ENCODE peak calls at places on chromosomes 11 and 22, in five cellular contexts. One of them, this sample, is unnamed.

GRCh38 chr11:116990061-116990473 is 108.2 kb downstream of the SIK3 start:
- DNase-seq in esophagus muscularis mucosa: no peak
- DNase-seq in IMR-90: peak; percentile 92
- DNase-seq in K562: no peak
- DNase-seq in suprapubic skin: no peak
- DNase-seq in this sample: no peak

GRCh38 chr11:119284344-119285157 is 32.4 kb downstream of the MCAM start:
- DNase-seq in esophagus muscularis mucosa: no peak
- DNase-seq in IMR-90: peak; percentile 47
- DNase-seq in K562: no peak
- DNase-seq in suprapubic skin: no peak
- DNase-seq in this sample: no peak

GRCh38 chr11:12841946-12842630 is 167.0 kb upstream of the RASSF10 start:
- DNase-seq in esophagus muscularis mucosa: no peak
- DNase-seq in IMR-90: peak; percentile 84
- DNase-seq in K562: no peak
- DNase-seq in suprapubic skin: no peak
- DNase-seq in this sample: no peak

GRCh38 chr22:40334060-40334459 is 12.2 kb upstream of the ADSL start:
- DNase-seq in esophagus muscularis mucosa: no peak
- DNase-seq in IMR-90: no peak
- DNase-seq in K562: no peak
- DNase-seq in suprapubic skin: no peak
- DNase-seq in this sample: no peak

GRCh38 chr11:69297926-69298777 is 4.2 kb downstream of the MYEOV start:
- DNase-seq in esophagus muscularis mucosa: no peak
- DNase-seq in IMR-90: peak; percentile 82
- DNase-seq in K562: peak; percentile 50
- DNase-seq in suprapubic skin: peak; percentile 87
- DNase-seq in this sample: peak; percentile 45

GRCh38 chr11:11574373-11574772 is 47.4 kb downstream of the GALNT18 start:
- DNase-seq in esophagus muscularis mucosa: no peak
- DNase-seq in IMR-90: no peak
- DNase-seq in K562: no peak
- DNase-seq in suprapubic skin: no peak
- DNase-seq in this sample: no peak

GRCh38 chr11:28671326-28671725 is 563.1 kb downstream of the METTL15 start:
- DNase-seq in esophagus muscularis mucosa: no peak
- DNase-seq in IMR-90: no peak
- DNase-seq in K562: no peak
- DNase-seq in suprapubic skin: no peak
- DNase-seq in this sample: no peak

GRCh38 chr11:73350908-73351636 is 25.1 kb upstream of the RELT start:
- DNase-seq in esophagus muscularis mucosa: no peak
- DNase-seq in IMR-90: peak; percentile 84
- DNase-seq in K562: peak; percentile 88
- DNase-seq in suprapubic skin: no peak
- DNase-seq in this sample: no peak

GRCh38 chr11:34653851-34654490 is 33.1 kb downstream of the EHF start:
- DNase-seq in esophagus muscularis mucosa: no peak
- DNase-seq in IMR-90: peak; percentile 99
- DNase-seq in K562: no peak
- DNase-seq in suprapubic skin: no peak
- DNase-seq in this sample: no peak

GRCh38 chr22:43956805-43957463 is 1.7 kb downstream of the SAMM50 start:
- DNase-seq in esophagus muscularis mucosa: no peak
- DNase-seq in IMR-90: no peak
- DNase-seq in K562: no peak
- DNase-seq in suprapubic skin: no peak
- DNase-seq in this sample: no peak

GRCh38 chr22:50257451-50258360 is 3.8 kb downstream of the MAPK12 start:
- DNase-seq in esophagus muscularis mucosa: no peak
- DNase-seq in IMR-90: no peak
- DNase-seq in K562: no peak
- DNase-seq in suprapubic skin: no peak
- DNase-seq in this sample: no peak

GRCh38 chr22:50258361-50259292 is 2.9 kb downstream of the MAPK12 start:
- DNase-seq in esophagus muscularis mucosa: no peak
- DNase-seq in IMR-90: no peak
- DNase-seq in K562: no peak
- DNase-seq in suprapubic skin: no peak
- DNase-seq in this sample: no peak

GRCh38 chr22:50260801-50261614 is 475 bp downstream of the MAPK12 start:
- DNase-seq in esophagus muscularis mucosa: no peak
- DNase-seq in IMR-90: peak; percentile 67
- DNase-seq in K562: peak; percentile 64
- DNase-seq in suprapubic skin: no peak
- DNase-seq in this sample: no peak

GRCh38 chr22:50260434-50260800 is 1.1 kb downstream of the MAPK12 start:
- DNase-seq in esophagus muscularis mucosa: no peak
- DNase-seq in IMR-90: no peak
- DNase-seq in K562: no peak
- DNase-seq in suprapubic skin: no peak
- DNase-seq in this sample: no peak

DNA sequence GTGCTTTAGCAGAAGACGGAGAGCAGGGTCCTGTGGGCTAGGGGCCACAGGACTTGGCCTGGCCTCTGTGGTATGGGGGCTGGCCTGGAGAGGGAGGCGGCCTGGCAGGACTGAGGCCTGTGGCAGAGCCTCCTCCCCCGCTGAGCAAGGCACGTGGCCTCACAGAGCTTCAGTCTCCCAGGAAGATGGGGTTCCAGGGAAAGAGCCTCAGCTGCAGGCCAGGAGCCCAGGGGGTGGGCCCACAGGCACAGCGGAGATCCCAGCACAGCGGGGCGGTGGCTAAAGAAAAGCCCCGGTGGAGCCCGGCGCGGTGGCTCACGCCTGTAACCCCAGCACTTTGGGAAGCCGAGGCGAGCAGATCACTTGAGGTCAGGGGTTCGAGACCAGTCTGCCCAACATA is 2.2 kb downstream of the MAPK12 start:
- DNase-seq in esophagus muscularis mucosa: no peak
- DNase-seq in IMR-90: no peak
- DNase-seq in K562: no peak
- DNase-seq in suprapubic skin: no peak
- DNase-seq in this sample: no peak
- H3K4me3 ChIP-seq in esophagus muscularis mucosa: no peak overlapping the region
- H3K4me3 ChIP-seq in IMR-90: no peak overlapping the region
- H3K4me3 ChIP-seq in K562: no peak overlapping the region
- H3K4me3 ChIP-seq in suprapubic skin: no peak overlapping the region
- H3K4me3 ChIP-seq in this sample: no peak overlapping the region

GRCh38 chr11:121445071-121445768 is 6.9 kb upstream of the SORL1 start:
- DNase-seq in esophagus muscularis mucosa: no peak
- DNase-seq in IMR-90: no peak
- DNase-seq in K562: no peak
- DNase-seq in suprapubic skin: no peak
- DNase-seq in this sample: no peak

GRCh38 chr11:121446752-121447156 is 5.4 kb upstream of the SORL1 start:
- DNase-seq in esophagus muscularis mucosa: no peak
- DNase-seq in IMR-90: peak; percentile 73
- DNase-seq in K562: no peak
- DNase-seq in suprapubic skin: no peak
- DNase-seq in this sample: no peak

GRCh38 chr11:121443688-121444275 is 8.3 kb upstream of the SORL1 start:
- DNase-seq in esophagus muscularis mucosa: no peak
- DNase-seq in IMR-90: no peak
- DNase-seq in K562: no peak
- DNase-seq in suprapubic skin: no peak
- DNase-seq in this sample: no peak

GRCh38 chr11:121441533-121441932 is 10.6 kb upstream of the SORL1 start:
- DNase-seq in esophagus muscularis mucosa: no peak
- DNase-seq in IMR-90: no peak
- DNase-seq in K562: no peak
- DNase-seq in suprapubic skin: no peak
- DNase-seq in this sample: no peak

GRCh38 chr11:121444508-121444907 is 7.6 kb upstream of the SORL1 start:
- DNase-seq in esophagus muscularis mucosa: no peak
- DNase-seq in IMR-90: no peak
- DNase-seq in K562: no peak
- DNase-seq in suprapubic skin: no peak
- DNase-seq in this sample: no peak
- H3K4me1 ChIP-seq in esophagus muscularis mucosa: no peaks in the 10 kb centered on the region
- H3K4me1 ChIP-seq in IMR-90: no peaks in the 10 kb centered on the region
- H3K4me1 ChIP-seq in K562: no peaks in the 10 kb centered on the region
- H3K4me1 ChIP-seq in suprapubic skin: no peaks in the 10 kb centered on the region
- H3K4me1 ChIP-seq in this sample: peaks cover 12% of the 10 kb centered on the region

GRCh38 chr11:414333-414857 is 404 bp downstream of the SIGIRR start:
- DNase-seq in esophagus muscularis mucosa: no peak
- DNase-seq in IMR-90: no peak
- DNase-seq in K562: no peak
- DNase-seq in suprapubic skin: no peak
- DNase-seq in this sample: no peak
- H3K27me3 ChIP-seq in esophagus muscularis mucosa: peaks cover 64% of the 10 kb centered on the region
- H3K27me3 ChIP-seq in IMR-90: peaks cover 28% of the 10 kb centered on the region
- H3K27me3 ChIP-seq in K562: no peaks in the 10 kb centered on the region
- H3K27me3 ChIP-seq in suprapubic skin: peaks cover 26% of the 10 kb centered on the region
- H3K27me3 ChIP-seq in this sample: no peaks in the 10 kb centered on the region

DNA sequence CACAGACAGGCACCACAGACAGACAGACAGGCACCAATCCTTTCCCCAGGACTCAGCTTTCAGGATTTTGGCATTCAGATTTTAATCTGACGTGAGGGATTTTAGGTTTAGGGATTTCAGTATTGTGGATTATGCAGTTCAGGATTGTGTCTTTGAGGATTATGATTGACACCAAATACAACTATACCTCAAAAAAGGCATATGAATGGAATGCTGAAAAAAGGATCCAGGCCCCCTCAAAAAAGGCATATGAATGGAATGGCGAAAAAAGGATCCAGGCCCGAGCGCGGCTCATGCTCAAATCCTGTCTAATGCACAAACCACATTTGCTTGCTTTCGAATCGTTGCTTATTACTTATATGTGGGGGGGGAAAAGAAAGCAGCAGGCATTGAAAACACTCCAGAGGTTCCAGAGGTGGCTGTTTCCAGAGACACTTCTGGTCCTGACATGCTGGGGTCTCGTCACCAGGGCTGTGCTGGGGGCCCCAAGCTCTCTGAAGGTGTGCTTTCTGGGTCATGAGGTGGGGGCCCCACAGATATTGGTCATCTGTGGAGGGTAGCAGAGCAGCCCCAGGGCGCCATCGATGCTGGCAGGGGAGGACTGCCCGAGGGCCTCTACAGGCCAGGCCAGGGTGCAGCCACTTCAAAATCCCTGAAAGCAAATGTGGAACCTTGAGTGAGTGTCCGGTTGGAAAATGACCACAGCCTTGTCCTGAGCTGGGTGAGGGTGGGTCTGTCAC is 16.8 kb upstream of the OSBPL5 start:
- DNase-seq in esophagus muscularis mucosa: no peak
- DNase-seq in IMR-90: no peak
- DNase-seq in K562: no peak
- DNase-seq in suprapubic skin: no peak
- DNase-seq in this sample: no peak
- H3K4me3 ChIP-seq in esophagus muscularis mucosa: no peak overlapping the region
- H3K4me3 ChIP-seq in IMR-90: no peak overlapping the region
- H3K4me3 ChIP-seq in K562: no peak overlapping the region
- H3K4me3 ChIP-seq in suprapubic skin: no peak overlapping the region
- H3K4me3 ChIP-seq in this sample: no peak overlapping the region

DNA sequence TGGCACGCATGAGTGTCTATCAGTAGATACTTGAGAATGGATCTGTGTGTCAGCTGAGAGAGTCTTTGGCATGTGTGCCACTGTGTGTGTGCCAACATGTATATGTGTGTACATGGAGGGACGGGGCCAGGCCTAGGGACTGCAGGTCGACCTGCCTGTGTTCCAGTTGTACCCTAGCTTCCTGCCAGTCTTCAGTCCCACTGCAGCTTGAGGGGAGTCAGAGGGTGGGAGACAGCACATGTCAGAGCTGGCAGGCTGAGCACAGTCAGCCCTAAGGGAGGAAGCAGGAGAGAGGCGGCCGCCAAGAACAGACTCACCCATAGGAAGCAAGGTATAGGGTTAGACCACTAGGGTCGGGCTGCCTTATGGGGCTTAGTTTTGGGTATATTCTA is 5.6 kb downstream of the CLCF1 start:
- DNase-seq in esophagus muscularis mucosa: no peak
- DNase-seq in IMR-90: no peak
- DNase-seq in K562: no peak
- DNase-seq in suprapubic skin: no peak
- DNase-seq in this sample: no peak
- H3K4me1 ChIP-seq in esophagus muscularis mucosa: peaks cover 83% of the 10 kb centered on the region
- H3K4me1 ChIP-seq in IMR-90: peaks cover 53% of the 10 kb centered on the region
- H3K4me1 ChIP-seq in K562: peaks cover 65% of the 10 kb centered on the region
- H3K4me1 ChIP-seq in suprapubic skin: peaks cover 73% of the 10 kb centered on the region
- H3K4me1 ChIP-seq in this sample: peaks cover 84% of the 10 kb centered on the region

DNA sequence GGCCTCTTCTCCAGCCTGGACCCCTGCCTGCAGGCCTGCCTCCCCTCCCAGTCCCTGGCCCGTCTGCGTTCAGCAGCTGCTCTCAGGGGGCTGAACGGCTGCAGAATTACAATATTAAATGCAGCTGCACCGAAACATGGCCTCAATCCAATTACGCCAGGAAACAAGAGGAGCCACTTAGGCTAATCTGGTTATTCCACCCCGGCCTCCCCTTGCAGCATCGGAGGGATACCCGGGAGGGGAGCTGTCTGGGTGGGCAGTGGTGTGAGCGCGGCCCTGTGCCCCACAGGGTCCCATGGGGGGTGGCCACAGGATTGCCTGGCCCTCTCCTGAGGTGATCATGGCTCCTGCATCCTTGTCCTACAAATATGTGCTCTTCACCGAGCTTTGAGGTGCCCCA is 42.6 kb downstream of the FLRT1 start:
- DNase-seq in esophagus muscularis mucosa: no peak
- DNase-seq in IMR-90: no peak
- DNase-seq in K562: no peak
- DNase-seq in suprapubic skin: no peak
- DNase-seq in this sample: no peak
- H3K27me3 ChIP-seq in esophagus muscularis mucosa: no peaks in the 10 kb centered on the region
- H3K27me3 ChIP-seq in IMR-90: peaks cover 5% of the 10 kb centered on the region
- H3K27me3 ChIP-seq in K562: no peaks in the 10 kb centered on the region
- H3K27me3 ChIP-seq in suprapubic skin: no peaks in the 10 kb centered on the region
- H3K27me3 ChIP-seq in this sample: no peaks in the 10 kb centered on the region

GRCh38 chr22:26660961-26661578 is 3.7 kb downstream of the MIAT start:
- DNase-seq in esophagus muscularis mucosa: no peak
- DNase-seq in IMR-90: no peak
- DNase-seq in K562: no peak
- DNase-seq in suprapubic skin: no peak
- DNase-seq in this sample: no peak

GRCh38 chr22:26658671-26659478 is 1.5 kb downstream of the MIAT start:
- DNase-seq in esophagus muscularis mucosa: no peak
- DNase-seq in IMR-90: peak; percentile 97
- DNase-seq in K562: peak; percentile 79
- DNase-seq in suprapubic skin: no peak
- DNase-seq in this sample: peak; percentile 20

GRCh38 chr22:26666035-26666338 is 8.6 kb downstream of the MIAT start:
- DNase-seq in esophagus muscularis mucosa: no peak
- DNase-seq in IMR-90: peak; percentile 75
- DNase-seq in K562: no peak
- DNase-seq in suprapubic skin: no peak
- DNase-seq in this sample: no peak

GRCh38 chr22:26663374-26663923 is 6.1 kb downstream of the MIAT start:
- DNase-seq in esophagus muscularis mucosa: no peak
- DNase-seq in IMR-90: no peak
- DNase-seq in K562: no peak
- DNase-seq in suprapubic skin: no peak
- DNase-seq in this sample: no peak

DNA sequence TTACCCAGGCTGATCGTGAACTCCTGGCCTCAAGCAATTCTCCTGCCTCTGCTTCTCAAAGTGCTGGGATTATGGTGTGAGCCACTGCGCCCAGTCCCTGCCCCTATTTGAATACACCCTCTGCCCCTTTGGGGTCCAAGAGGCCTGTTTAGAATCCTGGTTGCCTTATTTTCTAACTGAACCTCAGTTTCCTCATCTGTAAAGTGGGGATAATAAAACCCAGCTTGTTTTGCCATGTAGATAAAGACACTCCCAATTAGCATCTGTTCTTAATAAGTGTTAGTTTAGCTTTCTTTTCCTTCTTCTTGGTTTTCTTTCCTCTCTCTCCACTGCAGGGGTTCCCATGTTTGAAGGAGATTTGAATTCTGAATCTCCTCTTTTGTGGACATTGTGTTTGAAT is 4.8 kb downstream of the MIAT start:
- DNase-seq in esophagus muscularis mucosa: no peak
- DNase-seq in IMR-90: no peak
- DNase-seq in K562: no peak
- DNase-seq in suprapubic skin: no peak
- DNase-seq in this sample: no peak
- H3K4me3 ChIP-seq in esophagus muscularis mucosa: no peak overlapping the region
- H3K4me3 ChIP-seq in IMR-90: no peak overlapping the region
- H3K4me3 ChIP-seq in K562: no peak overlapping the region
- H3K4me3 ChIP-seq in suprapubic skin: no peak overlapping the region
- H3K4me3 ChIP-seq in this sample: no peak overlapping the region

This sample was measured in esophagus squamous epithelium.